ENCODE peak calls at places on chromosomes 16 and 17, in six cellular contexts. One of them, this sample, is unnamed.

GRCh38 chr16:81424761-81425160 is 19.8 kb upstream of the CMIP start:
- DNase-seq in foreskin fibroblast: no peak
- DNase-seq in AG04450: no peak
- DNase-seq in WTC11: no peak
- DNase-seq in uterus: no peak
- DNase-seq in cardiac muscle cell: no peak
- DNase-seq in this sample: peak

GRCh38 chr16:86508028-86508946 is 2.0 kb upstream of the FOXF1 start:
- DNase-seq in foreskin fibroblast: no peak
- DNase-seq in AG04450: no peak
- DNase-seq in WTC11: no peak
- DNase-seq in uterus: no peak
- DNase-seq in cardiac muscle cell: no peak
- DNase-seq in this sample: no peak

GRCh38 chr16:80463776-80464175 is 77.0 kb upstream of the DYNLRB2 start:
- DNase-seq in foreskin fibroblast: no peak
- DNase-seq in AG04450: no peak
- DNase-seq in WTC11: no peak
- DNase-seq in uterus: no peak
- DNase-seq in cardiac muscle cell: no peak
- DNase-seq in this sample: no peak

GRCh38 chr16:54987081-54987480 is 56.4 kb downstream of the IRX5 start:
- DNase-seq in foreskin fibroblast: no peak
- DNase-seq in AG04450: no peak
- DNase-seq in WTC11: no peak
- DNase-seq in uterus: no peak
- DNase-seq in cardiac muscle cell: no peak
- DNase-seq in this sample: no peak

GRCh38 chr17:66493283-66494019 is 191.0 kb downstream of the PRKCA start:
- DNase-seq in foreskin fibroblast: peak
- DNase-seq in AG04450: no peak
- DNase-seq in WTC11: no peak
- DNase-seq in uterus: no peak
- DNase-seq in cardiac muscle cell: no peak
- DNase-seq in this sample: no peak

GRCh38 chr17:6936370-6937028 is 59.4 kb upstream of the ALOX12 start:
- DNase-seq in foreskin fibroblast: no peak
- DNase-seq in AG04450: no peak
- DNase-seq in WTC11: no peak
- DNase-seq in uterus: peak
- DNase-seq in cardiac muscle cell: no peak
- DNase-seq in this sample: no peak

GRCh38 chr16:84340305-84341040 is 27.9 kb upstream of the ATP2C2 start:
- DNase-seq in foreskin fibroblast: no peak
- DNase-seq in AG04450: no peak
- DNase-seq in WTC11: no peak
- DNase-seq in uterus: no peak
- DNase-seq in cardiac muscle cell: no peak
- DNase-seq in this sample: no peak

GRCh38 chr17:9389116-9389515 is 186.5 kb downstream of the STX8 start:
- DNase-seq in foreskin fibroblast: peak
- DNase-seq in AG04450: peak
- DNase-seq in WTC11: no peak
- DNase-seq in uterus: no peak
- DNase-seq in cardiac muscle cell: no peak
- DNase-seq in this sample: peak

GRCh38 chr17:8122923-8123694 is 797 bp downstream of the HES7 start:
- DNase-seq in foreskin fibroblast: no peak
- DNase-seq in AG04450: no peak
- DNase-seq in WTC11: peak
- DNase-seq in uterus: peak
- DNase-seq in cardiac muscle cell: peak
- DNase-seq in this sample: peak

GRCh38 chr17:9228408-9229159 is 207.3 kb downstream of the NTN1 start:
- DNase-seq in foreskin fibroblast: peak
- DNase-seq in AG04450: peak
- DNase-seq in WTC11: no peak
- DNase-seq in uterus: peak
- DNase-seq in cardiac muscle cell: no peak
- DNase-seq in this sample: peak

GRCh38 chr17:65774787-65775186 is 213.3 kb upstream of the AXIN2 start:
- DNase-seq in foreskin fibroblast: no peak
- DNase-seq in AG04450: no peak
- DNase-seq in WTC11: no peak
- DNase-seq in uterus: no peak
- DNase-seq in cardiac muscle cell: peak
- DNase-seq in this sample: peak

GRCh38 chr17:16460796-16461605 is 31.0 kb downstream of the LRRC75A start:
- DNase-seq in foreskin fibroblast: no peak
- DNase-seq in AG04450: no peak
- DNase-seq in WTC11: no peak
- DNase-seq in uterus: no peak
- DNase-seq in cardiac muscle cell: no peak
- DNase-seq in this sample: no peak

GRCh38 chr17:16886655-16887322 is 85.1 kb downstream of the TNFRSF13B start:
- DNase-seq in foreskin fibroblast: no peak
- DNase-seq in AG04450: no peak
- DNase-seq in WTC11: no peak
- DNase-seq in uterus: no peak
- DNase-seq in cardiac muscle cell: no peak
- DNase-seq in this sample: no peak

GRCh38 chr17:59754547-59754946 is 47.1 kb downstream of the VMP1 start:
- DNase-seq in foreskin fibroblast: peak
- DNase-seq in AG04450: peak
- DNase-seq in WTC11: no peak
- DNase-seq in uterus: no peak
- DNase-seq in cardiac muscle cell: no peak
- DNase-seq in this sample: peak

GRCh38 chr16:29816694-29817441 is 916 bp downstream of the PAGR1 start:
- DNase-seq in foreskin fibroblast: peak
- DNase-seq in AG04450: no peak
- DNase-seq in WTC11: peak
- DNase-seq in uterus: peak
- DNase-seq in cardiac muscle cell: peak
- DNase-seq in this sample: peak

GRCh38 chr16:48102083-48103008 is 53.4 kb downstream of the ABCC12 start:
- DNase-seq in foreskin fibroblast: no peak
- DNase-seq in AG04450: no peak
- DNase-seq in WTC11: no peak
- DNase-seq in uterus: no peak
- DNase-seq in cardiac muscle cell: no peak
- DNase-seq in this sample: no peak

GRCh38 chr17:50060951-50061712 is 5.2 kb downstream of the ITGA3 start:
- DNase-seq in foreskin fibroblast: peak
- DNase-seq in AG04450: no peak
- DNase-seq in WTC11: no peak
- DNase-seq in uterus: peak
- DNase-seq in cardiac muscle cell: peak
- DNase-seq in this sample: no peak

GRCh38 chr16:52611817-52612673 is 65.1 kb upstream of the TOX3 start:
- DNase-seq in foreskin fibroblast: no peak
- DNase-seq in AG04450: no peak
- DNase-seq in WTC11: no peak
- DNase-seq in uterus: no peak
- DNase-seq in cardiac muscle cell: no peak
- DNase-seq in this sample: no peak

GRCh38 chr16:70490261-70490660 is 33.1 kb downstream of the COG4 start:
- DNase-seq in foreskin fibroblast: no peak
- DNase-seq in AG04450: no peak
- DNase-seq in WTC11: no peak
- DNase-seq in uterus: no peak
- DNase-seq in cardiac muscle cell: no peak
- DNase-seq in this sample: no peak

GRCh38 chr17:15652960-15653359 is 31.2 kb downstream of the TRIM16 start:
- DNase-seq in foreskin fibroblast: no peak
- DNase-seq in AG04450: no peak
- DNase-seq in WTC11: no peak
- DNase-seq in uterus: no peak
- DNase-seq in cardiac muscle cell: no peak
- DNase-seq in this sample: no peak

GRCh38 chr16:2008631-2009301 is 855 bp downstream of the ZNF598 start:
- DNase-seq in foreskin fibroblast: peak
- DNase-seq in AG04450: no peak
- DNase-seq in WTC11: no peak
- DNase-seq in uterus: no peak
- DNase-seq in cardiac muscle cell: no peak
- DNase-seq in this sample: peak

GRCh38 chr16:84358601-84359295 is 9.6 kb upstream of the ATP2C2 start:
- DNase-seq in foreskin fibroblast: no peak
- DNase-seq in AG04450: no peak
- DNase-seq in WTC11: no peak
- DNase-seq in uterus: no peak
- DNase-seq in cardiac muscle cell: no peak
- DNase-seq in this sample: no peak

GRCh38 chr17:15883617-15884111 is 61.3 kb upstream of the ADORA2B start:
- DNase-seq in foreskin fibroblast: peak
- DNase-seq in AG04450: peak
- DNase-seq in WTC11: no peak
- DNase-seq in uterus: no peak
- DNase-seq in cardiac muscle cell: no peak
- DNase-seq in this sample: no peak

GRCh38 chr16:104828-105374 is 26.9 kb downstream of the MPG start:
- DNase-seq in foreskin fibroblast: no peak
- DNase-seq in AG04450: no peak
- DNase-seq in WTC11: no peak
- DNase-seq in uterus: no peak
- DNase-seq in cardiac muscle cell: no peak
- DNase-seq in this sample: no peak

GRCh38 chr16:100989-101388 is 23.0 kb downstream of the MPG start:
- DNase-seq in foreskin fibroblast: no peak
- DNase-seq in AG04450: no peak
- DNase-seq in WTC11: no peak
- DNase-seq in uterus: no peak
- DNase-seq in cardiac muscle cell: no peak
- DNase-seq in this sample: no peak

GRCh38 chr16:101586-101985 is 23.6 kb downstream of the MPG start:
- DNase-seq in foreskin fibroblast: no peak
- DNase-seq in AG04450: no peak
- DNase-seq in WTC11: no peak
- DNase-seq in uterus: no peak
- DNase-seq in cardiac muscle cell: no peak
- DNase-seq in this sample: no peak

GRCh38 chr16:104355-104754 is 26.3 kb downstream of the MPG start:
- DNase-seq in foreskin fibroblast: no peak
- DNase-seq in AG04450: no peak
- DNase-seq in WTC11: no peak
- DNase-seq in uterus: no peak
- DNase-seq in cardiac muscle cell: no peak
- DNase-seq in this sample: no peak

GRCh38 chr16:102060-102855 is 24.2 kb downstream of the MPG start:
- DNase-seq in foreskin fibroblast: no peak
- DNase-seq in AG04450: no peak
- DNase-seq in WTC11: no peak
- DNase-seq in uterus: peak
- DNase-seq in cardiac muscle cell: no peak
- DNase-seq in this sample: no peak
- TF ChIP-seq CTCF in foreskin fibroblast: no peak
- TF ChIP-seq CTCF in AG04450: no peak
- TF ChIP-seq CTCF in WTC11: no peak
- TF ChIP-seq CTCF in uterus: no peak
- TF ChIP-seq CTCF in cardiac muscle cell: no peak
- TF ChIP-seq CTCF in this sample: no peak

DNA sequence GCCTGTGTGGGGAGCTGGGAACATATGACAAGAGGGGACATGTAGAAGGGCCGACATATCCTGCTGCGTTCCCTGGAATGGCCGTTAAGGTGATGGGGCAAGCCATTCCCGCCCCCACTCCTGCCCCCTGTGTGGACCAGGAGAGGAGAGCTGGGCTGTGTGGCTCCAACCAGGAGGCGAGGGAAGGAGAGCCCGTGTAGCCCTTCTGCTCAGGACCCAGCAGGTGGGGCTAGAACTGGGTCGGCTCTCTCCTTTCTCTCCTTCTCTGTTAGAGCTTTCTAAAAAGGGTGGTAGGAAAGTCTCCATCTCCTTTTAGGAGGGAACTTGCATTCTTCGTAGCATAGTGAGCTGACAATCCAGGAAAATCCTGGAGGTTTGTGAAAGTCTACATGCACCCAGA is 12.8 kb downstream of the SPHK1 start:
- DNase-seq in foreskin fibroblast: no peak
- DNase-seq in AG04450: no peak
- DNase-seq in WTC11: no peak
- DNase-seq in uterus: no peak
- DNase-seq in cardiac muscle cell: no peak
- DNase-seq in this sample: no peak
- TF ChIP-seq CTCF in foreskin fibroblast: no peak
- TF ChIP-seq CTCF in AG04450: peak
- TF ChIP-seq CTCF in WTC11: no peak
- TF ChIP-seq CTCF in uterus: no peak
- TF ChIP-seq CTCF in cardiac muscle cell: no peak
- TF ChIP-seq CTCF in this sample: no peak

GRCh38 chr17:38673714-38674012 is 1.1 kb downstream of the EPOP start:
- DNase-seq in foreskin fibroblast: peak
- DNase-seq in AG04450: no peak
- DNase-seq in WTC11: peak
- DNase-seq in uterus: no peak
- DNase-seq in cardiac muscle cell: peak
- DNase-seq in this sample: no peak

GRCh38 chr17:38671939-38672720 is 2.6 kb downstream of the EPOP start:
- DNase-seq in foreskin fibroblast: no peak
- DNase-seq in AG04450: no peak
- DNase-seq in WTC11: no peak
- DNase-seq in uterus: no peak
- DNase-seq in cardiac muscle cell: peak
- DNase-seq in this sample: no peak

GRCh38 chr17:38674749-38675615 is at the start of gene EPOP:
- DNase-seq in foreskin fibroblast: peak
- DNase-seq in AG04450: peak
- DNase-seq in WTC11: peak
- DNase-seq in uterus: peak
- DNase-seq in cardiac muscle cell: peak
- DNase-seq in this sample: peak

GRCh38 chr17:38672788-38673713 is 1.7 kb downstream of the EPOP start:
- DNase-seq in foreskin fibroblast: no peak
- DNase-seq in AG04450: no peak
- DNase-seq in WTC11: no peak
- DNase-seq in uterus: no peak
- DNase-seq in cardiac muscle cell: no peak
- DNase-seq in this sample: peak

GRCh38 chr17:38674013-38674748 is 576 bp downstream of the EPOP start:
- DNase-seq in foreskin fibroblast: no peak
- DNase-seq in AG04450: no peak
- DNase-seq in WTC11: peak
- DNase-seq in uterus: no peak
- DNase-seq in cardiac muscle cell: peak
- DNase-seq in this sample: peak
- TF ChIP-seq CTCF in foreskin fibroblast: no peak
- TF ChIP-seq CTCF in AG04450: no peak
- TF ChIP-seq CTCF in WTC11: no peak
- TF ChIP-seq CTCF in uterus: no peak
- TF ChIP-seq CTCF in cardiac muscle cell: no peak
- TF ChIP-seq CTCF in this sample: no peak

GRCh38 chr17:58172369-58173071 is 5.7 kb downstream of the OR4D2 start:
- DNase-seq in foreskin fibroblast: peak
- DNase-seq in AG04450: no peak
- DNase-seq in WTC11: peak
- DNase-seq in uterus: no peak
- DNase-seq in cardiac muscle cell: peak
- DNase-seq in this sample: peak
- TF ChIP-seq CTCF in foreskin fibroblast: peak
- TF ChIP-seq CTCF in AG04450: peak
- TF ChIP-seq CTCF in WTC11: peak
- TF ChIP-seq CTCF in uterus: no peak
- TF ChIP-seq CTCF in cardiac muscle cell: peak
- TF ChIP-seq CTCF in this sample: peak

This sample was measured in activated CD8-positive, alpha-beta T cell treated with anti-CD3 and anti-CD28 coated beads for 36 hours.